ENCODE peak calls at places on chromosomes 6 and 20, in seven cellular contexts. One of them, this sample, is unnamed.

GRCh38 chr6:153790881-153791473 is 248.1 kb upstream of the OPRM1 start:
- DNase-seq in mammary epithelial cell: no peak
- DNase-seq in fibroblast of lung: peak
- DNase-seq in left ventricle myocardium inferior: no peak
- DNase-seq in sigmoid colon: no peak
- DNase-seq in astrocyte of the spinal cord: peak
- DNase-seq in astrocyte: peak
- DNase-seq in this sample: no peak

GRCh38 chr6:143950874-143951273 is 57.2 kb downstream of the PLAGL1 start:
- DNase-seq in sigmoid colon: no peak
- DNase-seq in astrocyte of the spinal cord: no peak
- DNase-seq in left ventricle myocardium inferior: no peak
- DNase-seq in fibroblast of lung: no peak
- DNase-seq in astrocyte: no peak
- DNase-seq in mammary epithelial cell: no peak
- DNase-seq in this sample: no peak

GRCh38 chr20:35511814-35512420 is 17.5 kb downstream of the C20orf173 start:
- DNase-seq in fibroblast of lung: peak
- DNase-seq in astrocyte of the spinal cord: peak
- DNase-seq in left ventricle myocardium inferior: no peak
- DNase-seq in sigmoid colon: no peak
- DNase-seq in mammary epithelial cell: peak
- DNase-seq in astrocyte: peak
- DNase-seq in this sample: no peak

GRCh38 chr20:60754866-60755265 is 497.2 kb upstream of the CDH4 start:
- DNase-seq in astrocyte: no peak
- DNase-seq in left ventricle myocardium inferior: no peak
- DNase-seq in sigmoid colon: no peak
- DNase-seq in mammary epithelial cell: no peak
- DNase-seq in astrocyte of the spinal cord: no peak
- DNase-seq in fibroblast of lung: no peak
- DNase-seq in this sample: no peak

GRCh38 chr6:47168176-47168575 is 126.0 kb upstream of the ADGRF1 start:
- DNase-seq in fibroblast of lung: peak
- DNase-seq in mammary epithelial cell: peak
- DNase-seq in astrocyte of the spinal cord: peak
- DNase-seq in astrocyte: peak
- DNase-seq in sigmoid colon: no peak
- DNase-seq in left ventricle myocardium inferior: peak
- DNase-seq in this sample: peak

GRCh38 chr6:129498556-129498940 is 211.4 kb downstream of the ARHGAP18 start:
- DNase-seq in sigmoid colon: no peak
- DNase-seq in astrocyte of the spinal cord: no peak
- DNase-seq in left ventricle myocardium inferior: no peak
- DNase-seq in astrocyte: peak
- DNase-seq in fibroblast of lung: peak
- DNase-seq in mammary epithelial cell: peak
- DNase-seq in this sample: no peak

GRCh38 chr20:17556842-17557674 is 12.8 kb upstream of the DSTN start:
- DNase-seq in fibroblast of lung: no peak
- DNase-seq in left ventricle myocardium inferior: peak
- DNase-seq in astrocyte: peak
- DNase-seq in mammary epithelial cell: peak
- DNase-seq in sigmoid colon: peak
- DNase-seq in astrocyte of the spinal cord: peak
- DNase-seq in this sample: peak

GRCh38 chr6:143283887-143284640 is 166.4 kb downstream of the ADAT2 start:
- DNase-seq in sigmoid colon: no peak
- DNase-seq in fibroblast of lung: no peak
- DNase-seq in mammary epithelial cell: no peak
- DNase-seq in astrocyte of the spinal cord: peak
- DNase-seq in left ventricle myocardium inferior: no peak
- DNase-seq in astrocyte: peak
- DNase-seq in this sample: no peak

GRCh38 chr6:45923831-45924391 is 91.7 kb downstream of the CLIC5 start:
- DNase-seq in left ventricle myocardium inferior: no peak
- DNase-seq in astrocyte of the spinal cord: peak
- DNase-seq in sigmoid colon: no peak
- DNase-seq in mammary epithelial cell: peak
- DNase-seq in astrocyte: peak
- DNase-seq in fibroblast of lung: peak
- DNase-seq in this sample: no peak

GRCh38 chr6:56145616-56146015 is 101.8 kb downstream of the COL21A1 start:
- DNase-seq in left ventricle myocardium inferior: no peak
- DNase-seq in astrocyte of the spinal cord: peak
- DNase-seq in fibroblast of lung: peak
- DNase-seq in sigmoid colon: no peak
- DNase-seq in mammary epithelial cell: no peak
- DNase-seq in astrocyte: no peak
- DNase-seq in this sample: no peak
- H3K4me3 ChIP-seq in left ventricle myocardium inferior: no peak
- H3K4me3 ChIP-seq in astrocyte of the spinal cord: no peak
- H3K4me3 ChIP-seq in fibroblast of lung: no peak
- H3K4me3 ChIP-seq in sigmoid colon: no peak
- H3K4me3 ChIP-seq in mammary epithelial cell: no peak
- H3K4me3 ChIP-seq in astrocyte: no peak
- H3K4me3 ChIP-seq in this sample: no peak

GRCh38 chr20:3563548-3564177 is 92.8 kb downstream of the ATRN start:
- DNase-seq in left ventricle myocardium inferior: no peak
- DNase-seq in astrocyte: peak
- DNase-seq in fibroblast of lung: peak
- DNase-seq in sigmoid colon: no peak
- DNase-seq in astrocyte of the spinal cord: peak
- DNase-seq in mammary epithelial cell: peak
- DNase-seq in this sample: no peak
- TF ChIP-seq CTCF in left ventricle myocardium inferior: peak
- TF ChIP-seq CTCF in astrocyte: peak
- TF ChIP-seq CTCF in fibroblast of lung: peak
- TF ChIP-seq CTCF in sigmoid colon: peak
- TF ChIP-seq CTCF in astrocyte of the spinal cord: peak
- TF ChIP-seq CTCF in mammary epithelial cell: peak
- TF ChIP-seq CTCF in this sample: peak

GRCh38 chr6:99993146-99993532 is 884 bp downstream of the MCHR2 start:
- DNase-seq in mammary epithelial cell: no peak
- DNase-seq in left ventricle myocardium inferior: no peak
- DNase-seq in astrocyte: no peak
- DNase-seq in fibroblast of lung: no peak
- DNase-seq in sigmoid colon: no peak
- DNase-seq in astrocyte of the spinal cord: no peak
- DNase-seq in this sample: no peak
- H3K4me3 ChIP-seq in mammary epithelial cell: peak
- H3K4me3 ChIP-seq in left ventricle myocardium inferior: peak
- H3K4me3 ChIP-seq in astrocyte: no peak
- H3K4me3 ChIP-seq in fibroblast of lung: no peak
- H3K4me3 ChIP-seq in sigmoid colon: no peak
- H3K4me3 ChIP-seq in astrocyte of the spinal cord: no peak
- H3K4me3 ChIP-seq in this sample: no peak

GRCh38 chr20:38882600-38882999 is 43.6 kb upstream of the FAM83D start:
- DNase-seq in fibroblast of lung: no peak
- DNase-seq in astrocyte of the spinal cord: no peak
- DNase-seq in mammary epithelial cell: no peak
- DNase-seq in sigmoid colon: no peak
- DNase-seq in left ventricle myocardium inferior: no peak
- DNase-seq in astrocyte: no peak
- DNase-seq in this sample: no peak

GRCh38 chr20:38883081-38883980 is 42.9 kb upstream of the FAM83D start:
- DNase-seq in left ventricle myocardium inferior: no peak
- DNase-seq in mammary epithelial cell: no peak
- DNase-seq in astrocyte: no peak
- DNase-seq in astrocyte of the spinal cord: no peak
- DNase-seq in fibroblast of lung: no peak
- DNase-seq in sigmoid colon: no peak
- DNase-seq in this sample: peak

GRCh38 chr20:38881806-38882440 is 44.3 kb upstream of the FAM83D start:
- DNase-seq in left ventricle myocardium inferior: no peak
- DNase-seq in fibroblast of lung: no peak
- DNase-seq in astrocyte: no peak
- DNase-seq in sigmoid colon: no peak
- DNase-seq in astrocyte of the spinal cord: no peak
- DNase-seq in mammary epithelial cell: no peak
- DNase-seq in this sample: no peak

GRCh38 chr20:38878798-38879197 is 47.4 kb upstream of the FAM83D start:
- DNase-seq in left ventricle myocardium inferior: no peak
- DNase-seq in astrocyte: peak
- DNase-seq in fibroblast of lung: peak
- DNase-seq in sigmoid colon: no peak
- DNase-seq in astrocyte of the spinal cord: peak
- DNase-seq in mammary epithelial cell: no peak
- DNase-seq in this sample: peak

GRCh38 chr20:38880952-38881735 is 45.1 kb upstream of the FAM83D start:
- DNase-seq in fibroblast of lung: no peak
- DNase-seq in astrocyte: no peak
- DNase-seq in sigmoid colon: no peak
- DNase-seq in astrocyte of the spinal cord: no peak
- DNase-seq in left ventricle myocardium inferior: no peak
- DNase-seq in mammary epithelial cell: no peak
- DNase-seq in this sample: peak
- TF ChIP-seq CTCF in fibroblast of lung: no peak
- TF ChIP-seq CTCF in astrocyte: no peak
- TF ChIP-seq CTCF in sigmoid colon: no peak
- TF ChIP-seq CTCF in astrocyte of the spinal cord: no peak
- TF ChIP-seq CTCF in left ventricle myocardium inferior: no peak
- TF ChIP-seq CTCF in mammary epithelial cell: no peak
- TF ChIP-seq CTCF in this sample: no peak

GRCh38 chr6:1763411-1763810 is 153.7 kb downstream of the FOXC1 start:
- DNase-seq in astrocyte: no peak
- DNase-seq in mammary epithelial cell: no peak
- DNase-seq in left ventricle myocardium inferior: no peak
- DNase-seq in astrocyte of the spinal cord: no peak
- DNase-seq in sigmoid colon: no peak
- DNase-seq in fibroblast of lung: no peak
- DNase-seq in this sample: no peak
- H3K4me3 ChIP-seq in astrocyte: no peak
- H3K4me3 ChIP-seq in mammary epithelial cell: no peak
- H3K4me3 ChIP-seq in left ventricle myocardium inferior: no peak
- H3K4me3 ChIP-seq in astrocyte of the spinal cord: no peak
- H3K4me3 ChIP-seq in sigmoid colon: no peak
- H3K4me3 ChIP-seq in fibroblast of lung: no peak
- H3K4me3 ChIP-seq in this sample: no peak

GRCh38 chr6:1739220-1739619 is 129.5 kb downstream of the FOXC1 start:
- DNase-seq in astrocyte: no peak
- DNase-seq in fibroblast of lung: no peak
- DNase-seq in sigmoid colon: no peak
- DNase-seq in left ventricle myocardium inferior: no peak
- DNase-seq in astrocyte of the spinal cord: no peak
- DNase-seq in mammary epithelial cell: no peak
- DNase-seq in this sample: no peak
- TF ChIP-seq CTCF in astrocyte: no peak
- TF ChIP-seq CTCF in fibroblast of lung: no peak
- TF ChIP-seq CTCF in sigmoid colon: no peak
- TF ChIP-seq CTCF in left ventricle myocardium inferior: no peak
- TF ChIP-seq CTCF in astrocyte of the spinal cord: no peak
- TF ChIP-seq CTCF in mammary epithelial cell: no peak
- TF ChIP-seq CTCF in this sample: no peak

GRCh38 chr6:12064538-12064937 is 52.4 kb downstream of the HIVEP1 start:
- DNase-seq in mammary epithelial cell: no peak
- DNase-seq in astrocyte of the spinal cord: no peak
- DNase-seq in left ventricle myocardium inferior: no peak
- DNase-seq in fibroblast of lung: no peak
- DNase-seq in sigmoid colon: no peak
- DNase-seq in astrocyte: no peak
- DNase-seq in this sample: no peak

GRCh38 chr6:12062605-12063004 is 50.5 kb downstream of the HIVEP1 start:
- DNase-seq in fibroblast of lung: no peak
- DNase-seq in astrocyte: no peak
- DNase-seq in sigmoid colon: no peak
- DNase-seq in astrocyte of the spinal cord: no peak
- DNase-seq in mammary epithelial cell: no peak
- DNase-seq in left ventricle myocardium inferior: no peak
- DNase-seq in this sample: no peak

GRCh38 chr6:12058164-12058926 is 46.2 kb downstream of the HIVEP1 start:
- DNase-seq in mammary epithelial cell: no peak
- DNase-seq in fibroblast of lung: no peak
- DNase-seq in astrocyte: no peak
- DNase-seq in left ventricle myocardium inferior: peak
- DNase-seq in sigmoid colon: no peak
- DNase-seq in astrocyte of the spinal cord: no peak
- DNase-seq in this sample: no peak

GRCh38 chr6:12064125-12064524 is 52.0 kb downstream of the HIVEP1 start:
- DNase-seq in fibroblast of lung: peak
- DNase-seq in left ventricle myocardium inferior: no peak
- DNase-seq in astrocyte: no peak
- DNase-seq in sigmoid colon: no peak
- DNase-seq in mammary epithelial cell: no peak
- DNase-seq in astrocyte of the spinal cord: peak
- DNase-seq in this sample: no peak

GRCh38 chr6:12060780-12061619 is 48.9 kb downstream of the HIVEP1 start:
- DNase-seq in fibroblast of lung: peak
- DNase-seq in mammary epithelial cell: no peak
- DNase-seq in astrocyte of the spinal cord: peak
- DNase-seq in left ventricle myocardium inferior: peak
- DNase-seq in astrocyte: peak
- DNase-seq in sigmoid colon: peak
- DNase-seq in this sample: no peak
- H3K4me3 ChIP-seq in fibroblast of lung: no peak
- H3K4me3 ChIP-seq in mammary epithelial cell: no peak
- H3K4me3 ChIP-seq in astrocyte of the spinal cord: peak
- H3K4me3 ChIP-seq in left ventricle myocardium inferior: no peak
- H3K4me3 ChIP-seq in astrocyte: no peak
- H3K4me3 ChIP-seq in sigmoid colon: no peak
- H3K4me3 ChIP-seq in this sample: no peak

GRCh38 chr20:40945754-40946451 is 82.7 kb upstream of the TOP1 start:
- DNase-seq in mammary epithelial cell: no peak
- DNase-seq in astrocyte: peak
- DNase-seq in fibroblast of lung: peak
- DNase-seq in left ventricle myocardium inferior: peak
- DNase-seq in astrocyte of the spinal cord: peak
- DNase-seq in sigmoid colon: peak
- DNase-seq in this sample: no peak
- TF ChIP-seq CTCF in mammary epithelial cell: peak
- TF ChIP-seq CTCF in astrocyte: peak
- TF ChIP-seq CTCF in fibroblast of lung: peak
- TF ChIP-seq CTCF in left ventricle myocardium inferior: peak
- TF ChIP-seq CTCF in astrocyte of the spinal cord: peak
- TF ChIP-seq CTCF in sigmoid colon: no peak
- TF ChIP-seq CTCF in this sample: peak

DNA sequence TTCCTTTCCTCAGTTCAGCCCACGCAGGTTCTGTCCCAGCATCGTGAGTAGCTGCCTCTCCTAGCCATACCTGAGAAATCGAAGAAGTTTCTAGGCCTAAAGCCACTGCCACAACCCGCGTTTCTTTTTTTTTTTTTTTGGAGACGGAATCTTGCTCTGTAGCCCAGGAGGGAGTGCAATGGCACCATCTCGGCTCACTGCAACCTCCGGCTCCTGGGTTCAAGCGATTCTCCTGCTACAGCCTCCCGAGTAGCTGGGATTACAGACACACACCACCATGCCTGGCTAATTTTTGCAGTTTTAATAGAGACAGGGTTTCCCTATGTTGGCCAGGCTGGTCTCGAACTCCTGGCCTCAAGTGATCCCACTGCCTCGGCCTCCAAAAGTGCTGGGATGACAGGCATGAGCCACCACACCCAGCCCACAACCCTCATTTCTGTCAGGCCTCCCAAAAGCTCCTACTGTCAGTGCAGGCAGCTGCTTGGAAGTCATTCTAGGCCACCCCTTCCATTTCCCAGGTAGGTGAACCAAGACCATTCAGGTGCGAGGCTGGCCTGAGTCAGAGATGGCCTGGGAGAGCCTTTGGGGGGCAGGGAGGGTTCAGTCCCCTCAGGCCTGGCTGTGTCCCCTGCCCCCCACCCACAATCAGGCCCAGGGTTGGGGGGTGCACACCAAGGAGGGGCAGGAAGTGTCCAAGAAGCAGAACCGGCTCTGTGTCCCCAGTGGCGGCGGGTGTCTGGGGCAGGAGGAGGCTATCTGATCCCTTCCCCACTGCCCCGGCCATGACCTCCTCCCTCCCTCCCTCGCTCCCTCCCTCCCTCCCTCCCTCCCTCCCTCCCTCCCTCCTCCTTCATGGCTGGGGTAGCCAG is 47.2 kb downstream of the NOL4L start:
- DNase-seq in fibroblast of lung: no peak
- DNase-seq in astrocyte: no peak
- DNase-seq in mammary epithelial cell: no peak
- DNase-seq in sigmoid colon: no peak
- DNase-seq in astrocyte of the spinal cord: no peak
- DNase-seq in left ventricle myocardium inferior: no peak
- DNase-seq in this sample: no peak
- H3K4me3 ChIP-seq in fibroblast of lung: no peak
- H3K4me3 ChIP-seq in astrocyte: no peak
- H3K4me3 ChIP-seq in mammary epithelial cell: no peak
- H3K4me3 ChIP-seq in sigmoid colon: no peak
- H3K4me3 ChIP-seq in astrocyte of the spinal cord: no peak
- H3K4me3 ChIP-seq in left ventricle myocardium inferior: peak
- H3K4me3 ChIP-seq in this sample: no peak

This sample was measured in RWPE2.